ENCODE peak calls at places on chromosomes 4 and X, in eight cellular contexts. F is transverse colon, B is fibroblast of lung, A is cardiac fibroblast, L is breast epithelium, H is body of pancreas, D is cardiac muscle cell, Z is left ventricle myocardium inferior. R is an unnamed sample.

GRCh38 chr4:3389186-3389878 is 52.4 kb upstream of the HGFAC start:
- DNase-seq in L (no peak), A (no peak), Z (peak; percentile 14), B (no peak), D (no peak), F (no peak), H (no peak), R (no peak)

GRCh38 chr4:106816501-106816900 is 219.6 kb downstream of the DKK2 start:
- DNase-seq in H (no peak), B (peak; percentile 79), L (no peak), F (no peak), D (no peak), Z (no peak), A (peak; percentile 56), R (no peak)

GRCh38 chr4:85416094-85416493 is 58.9 kb upstream of the ARHGAP24 start:
- DNase-seq in L (no peak), D (no peak), A (no peak), B (no peak), H (no peak), Z (no peak), F (no peak), R (no peak)

GRCh38 chrX:71367396-71367795 is 1.2 kb downstream of the TAF1 start:
- DNase-seq in A (peak; percentile 13), F (no peak), L (no peak), Z (no peak), B (peak; percentile 7), H (no peak), D (no peak), R (no peak)

GRCh38 chr4:163554870-163555465 is 60.5 kb downstream of the TMA16 start:
- DNase-seq in D (peak; percentile 43), L (no peak), F (no peak), Z (no peak), A (peak; percentile 53), B (no peak), H (no peak), R (no peak)

GRCh38 chr4:169359961-169360360 is 89.2 kb upstream of the SH3RF1 start:
- DNase-seq in F (no peak), A (no peak), L (no peak), B (no peak), D (no peak), H (no peak), Z (no peak), R (no peak)

GRCh38 chr4:146124023-146124680 is 51.4 kb upstream of the LSM6 start:
- DNase-seq in B (peak; percentile 8), L (no peak), F (no peak), A (no peak), D (peak; percentile 11), Z (no peak), H (no peak), R (no peak)

GRCh38 chr4:153096344-153096743 is 107.9 kb upstream of the TRIM2 start:
- DNase-seq in A (no peak), L (no peak), Z (no peak), B (no peak), F (no peak), H (no peak), D (no peak), R (no peak)

GRCh38 chrX:37783284-37783683 is 3.4 kb downstream of the CYBB start:
- DNase-seq in D (no peak), F (no peak), L (no peak), B (no peak), A (no peak), Z (no peak), H (no peak), R (no peak)

GRCh38 chr4:159096434-159096833 is 6.4 kb upstream of the RAPGEF2 start:
- DNase-seq in F (no peak), A (peak; percentile 11), L (no peak), H (no peak), B (no peak), D (no peak), Z (no peak), R (no peak)

GRCh38 chrX:29627833-29628232 is 587.5 kb upstream of the MAGEB2 start:
- DNase-seq in D (peak; percentile 10), A (no peak), Z (no peak), L (no peak), F (no peak), H (no peak), B (peak; percentile 23), R (no peak)

GRCh38 chr4:40434126-40434692 is 99.1 kb downstream of the CHRNA9 start:
- DNase-seq in D (no peak), F (no peak), H (no peak), Z (no peak), L (no peak), A (no peak), B (no peak), R (no peak)

DNA sequence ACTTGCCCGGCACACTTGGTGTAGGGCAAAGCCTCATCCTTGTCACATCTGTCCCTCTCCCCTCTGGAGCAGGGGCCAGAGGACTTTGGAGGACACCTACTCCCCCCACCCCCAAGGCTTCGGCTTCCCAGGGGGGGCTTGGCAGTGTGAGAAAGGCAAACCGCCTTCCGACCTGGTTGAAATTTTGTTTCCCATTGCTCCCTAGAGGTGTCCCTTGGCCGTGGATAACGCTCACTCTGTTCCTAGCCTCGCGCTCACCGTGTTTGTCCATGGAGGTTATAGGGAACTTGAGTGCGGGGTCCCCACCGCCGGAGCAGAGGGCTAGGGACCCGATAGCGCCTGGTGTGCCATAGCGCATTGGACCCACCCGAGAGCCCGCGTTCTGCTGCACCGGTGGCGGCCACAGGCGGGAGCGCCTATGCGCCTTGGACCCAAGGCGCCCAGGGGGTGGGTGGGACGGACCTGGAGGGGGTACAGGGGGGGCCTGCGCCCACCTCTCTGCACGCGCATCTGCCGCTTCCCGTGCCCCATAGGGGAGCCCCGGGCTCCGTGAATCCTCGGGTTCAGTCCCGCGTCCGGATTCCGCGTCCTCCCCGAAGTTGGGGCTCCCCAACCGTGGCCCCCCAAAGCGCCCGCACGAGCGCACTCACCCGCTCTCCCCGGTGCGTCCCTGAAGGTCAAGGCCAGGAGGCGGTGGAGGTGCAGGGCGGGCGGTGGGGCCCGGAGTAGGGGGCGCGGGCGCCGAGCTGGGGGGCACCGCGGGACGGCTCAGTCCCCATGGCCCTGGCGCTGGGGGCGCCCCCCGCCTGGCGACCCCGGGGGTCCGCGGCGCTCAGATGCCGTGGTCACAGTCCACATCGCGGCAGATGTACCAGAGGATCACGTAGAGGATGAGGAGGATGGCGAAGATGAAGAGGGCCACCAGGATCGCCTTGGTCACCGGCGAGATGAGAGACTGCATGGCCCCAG is 82.7 kb upstream of the DHRSX start:
- DNase-seq in F (no peak), H (no peak), B (no peak), L (no peak), A (no peak), Z (no peak), D (no peak), R (peak; percentile 75)
- H3K4me3 ChIP-seq in F (no peak overlapping the region), H (no peak overlapping the region), B (no peak overlapping the region), L (no peak overlapping the region), A (no peak overlapping the region), Z (peak overlapping the region; percentile 44), D (peak overlapping the region; percentile 26), R (no peak overlapping the region)

DNA sequence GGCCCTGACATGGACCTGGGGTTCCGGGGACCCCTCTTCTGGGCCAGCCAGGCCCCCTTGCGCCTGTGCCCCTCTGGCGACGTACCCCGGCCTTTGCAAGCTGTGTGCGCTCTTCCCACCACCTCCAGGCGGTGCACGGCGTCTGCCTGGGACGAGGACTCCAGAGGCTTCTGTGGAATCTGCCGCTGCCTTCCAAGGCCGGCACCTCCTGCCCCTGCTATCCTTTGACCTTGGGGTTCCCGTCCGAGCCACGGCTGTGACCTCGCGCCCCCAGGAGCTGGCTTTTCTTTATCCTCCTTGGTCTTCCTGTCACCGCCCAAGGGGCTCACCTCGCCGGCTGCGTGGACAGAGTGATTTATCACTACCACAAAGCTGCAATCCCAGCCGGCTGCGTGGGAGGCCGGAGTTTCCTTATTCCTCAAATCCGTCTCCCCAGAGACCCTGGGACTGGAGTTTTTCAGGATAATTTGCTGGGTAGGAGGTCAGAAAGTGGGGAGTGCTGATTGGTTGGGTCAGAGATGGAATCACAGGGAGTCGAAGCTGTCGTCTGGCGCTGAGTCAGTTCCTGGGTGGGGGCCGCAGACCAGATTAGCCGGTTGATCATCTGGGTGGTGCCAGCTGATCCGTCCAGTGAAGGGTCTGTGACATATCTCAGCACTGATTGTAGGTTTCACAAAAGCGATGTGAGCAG is 19.9 kb upstream of the PLCXD1 start:
- DNase-seq in F (no peak), B (peak; percentile 46), H (no peak), L (no peak), Z (no peak), A (peak; percentile 71), D (peak; percentile 79), R (peak; percentile 84)
- H3K4me3 ChIP-seq in F (no peak overlapping the region), B (no peak overlapping the region), H (no peak overlapping the region), L (no peak overlapping the region), Z (peak overlapping the region; percentile 35), A (no peak overlapping the region), D (no peak overlapping the region), R (no peak overlapping the region)

DNA sequence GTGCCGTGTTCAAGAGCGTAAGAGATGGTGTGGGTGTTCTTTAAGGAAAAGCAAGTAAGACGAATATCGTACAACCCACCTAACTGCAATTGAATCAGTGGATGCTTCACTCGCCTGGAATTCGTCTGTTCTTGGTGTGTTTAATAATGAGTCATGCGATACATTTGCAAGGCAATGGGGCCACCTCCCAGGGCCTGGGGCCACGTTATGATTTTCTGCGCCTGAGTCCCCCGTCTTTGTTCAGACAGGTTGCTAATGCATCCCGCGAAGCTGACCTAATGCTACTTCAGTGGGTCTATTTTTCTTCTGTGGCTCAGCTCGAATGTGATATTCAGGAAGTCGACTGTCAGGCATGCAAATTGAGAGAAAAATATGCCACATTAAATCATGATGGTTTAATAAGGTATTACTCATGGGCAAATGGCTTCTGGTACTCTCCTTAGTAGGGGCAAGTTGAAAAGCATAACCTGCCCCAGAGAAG is 14.3 kb upstream of the MID1 start:
- DNase-seq in B (peak; percentile 95), D (peak; percentile 59), L (no peak), F (no peak), Z (no peak), A (peak; percentile 89), H (no peak), R (no peak)
- H3K4me3 ChIP-seq in B (peak overlapping the region; percentile 26), D (no peak overlapping the region), L (no peak overlapping the region), F (no peak overlapping the region), Z (no peak overlapping the region), A (no peak overlapping the region), H (no peak overlapping the region), R (no peak overlapping the region)

GRCh38 chrX:11970935-11971334 is 167.3 kb upstream of the FRMPD4 start:
- DNase-seq in Z (no peak), A (peak; percentile 59), D (peak; percentile 29), L (no peak), H (no peak), B (peak; percentile 34), F (no peak), R (no peak)
- H3K4me3 ChIP-seq in Z (no peak overlapping the region), A (no peak overlapping the region), D (no peak overlapping the region), L (no peak overlapping the region), H (no peak overlapping the region), B (no peak overlapping the region), F (no peak overlapping the region), R (no peak overlapping the region)

R was measured in lower leg skin.